ENCODE peak calls at places on chromosomes 6 and 20, in seven cellular contexts. One of them, this sample, is unnamed.

GRCh38 chr6:30013296-30013922 is 47.7 kb upstream of the POLR1H start:
- DNase-seq in uterus: no peak
- DNase-seq in cortex of kidney: no peak
- DNase-seq in neural progenitor cell: peak
- DNase-seq in stimulated activated effector memory CD8-positive, alpha-beta T cell treated with anti-CD3 and anti-CD28 coated beads, Interleukin-12 subunit alpha, Interleukin-12 subunit beta, amount 100 ng/mL, for 72 hours: no peak
- DNase-seq in neural crest cell: peak
- DNase-seq in cardiac muscle cell: peak
- DNase-seq in this sample: no peak

GRCh38 chr6:1610497-1611321 is 994 bp downstream of the FOXC1 start:
- DNase-seq in uterus: no peak
- DNase-seq in cortex of kidney: no peak
- DNase-seq in neural progenitor cell: peak
- DNase-seq in stimulated activated effector memory CD8-positive, alpha-beta T cell treated with anti-CD3 and anti-CD28 coated beads, Interleukin-12 subunit alpha, Interleukin-12 subunit beta, amount 100 ng/mL, for 72 hours: peak
- DNase-seq in neural crest cell: no peak
- DNase-seq in cardiac muscle cell: peak
- DNase-seq in this sample: no peak

GRCh38 chr6:75922226-75922625 is 150.2 kb downstream of the IMPG1 start:
- DNase-seq in uterus: no peak
- DNase-seq in cortex of kidney: no peak
- DNase-seq in neural progenitor cell: no peak
- DNase-seq in stimulated activated effector memory CD8-positive, alpha-beta T cell treated with anti-CD3 and anti-CD28 coated beads, Interleukin-12 subunit alpha, Interleukin-12 subunit beta, amount 100 ng/mL, for 72 hours: no peak
- DNase-seq in neural crest cell: no peak
- DNase-seq in cardiac muscle cell: no peak
- DNase-seq in this sample: no peak

GRCh38 chr20:4160761-4161305 is 145.5 kb upstream of the RNF24 start:
- DNase-seq in uterus: no peak
- DNase-seq in cortex of kidney: no peak
- DNase-seq in neural progenitor cell: peak
- DNase-seq in stimulated activated effector memory CD8-positive, alpha-beta T cell treated with anti-CD3 and anti-CD28 coated beads, Interleukin-12 subunit alpha, Interleukin-12 subunit beta, amount 100 ng/mL, for 72 hours: peak
- DNase-seq in neural crest cell: peak
- DNase-seq in cardiac muscle cell: peak
- DNase-seq in this sample: no peak

GRCh38 chr6:144378437-144378836 is 93.3 kb downstream of the UTRN start:
- DNase-seq in uterus: no peak
- DNase-seq in cortex of kidney: no peak
- DNase-seq in neural progenitor cell: no peak
- DNase-seq in stimulated activated effector memory CD8-positive, alpha-beta T cell treated with anti-CD3 and anti-CD28 coated beads, Interleukin-12 subunit alpha, Interleukin-12 subunit beta, amount 100 ng/mL, for 72 hours: no peak
- DNase-seq in neural crest cell: no peak
- DNase-seq in cardiac muscle cell: no peak
- DNase-seq in this sample: no peak

GRCh38 chr20:5788385-5788895 is 38.2 kb downstream of the SHLD1 start:
- DNase-seq in uterus: peak
- DNase-seq in cortex of kidney: no peak
- DNase-seq in neural progenitor cell: peak
- DNase-seq in stimulated activated effector memory CD8-positive, alpha-beta T cell treated with anti-CD3 and anti-CD28 coated beads, Interleukin-12 subunit alpha, Interleukin-12 subunit beta, amount 100 ng/mL, for 72 hours: peak
- DNase-seq in neural crest cell: peak
- DNase-seq in cardiac muscle cell: peak
- DNase-seq in this sample: peak

GRCh38 chr6:150902142-150902800 is 36.8 kb downstream of the MTHFD1L start:
- DNase-seq in uterus: no peak
- DNase-seq in cortex of kidney: no peak
- DNase-seq in neural progenitor cell: no peak
- DNase-seq in stimulated activated effector memory CD8-positive, alpha-beta T cell treated with anti-CD3 and anti-CD28 coated beads, Interleukin-12 subunit alpha, Interleukin-12 subunit beta, amount 100 ng/mL, for 72 hours: no peak
- DNase-seq in neural crest cell: no peak
- DNase-seq in cardiac muscle cell: no peak
- DNase-seq in this sample: no peak

GRCh38 chr20:62049342-62050165 is 16.1 kb downstream of the TAF4 start:
- DNase-seq in uterus: no peak
- DNase-seq in cortex of kidney: no peak
- DNase-seq in neural progenitor cell: no peak
- DNase-seq in stimulated activated effector memory CD8-positive, alpha-beta T cell treated with anti-CD3 and anti-CD28 coated beads, Interleukin-12 subunit alpha, Interleukin-12 subunit beta, amount 100 ng/mL, for 72 hours: no peak
- DNase-seq in neural crest cell: no peak
- DNase-seq in cardiac muscle cell: no peak
- DNase-seq in this sample: no peak

GRCh38 chr6:36139431-36139830 is 9.1 kb downstream of the MAPK13 start:
- DNase-seq in uterus: no peak
- DNase-seq in cortex of kidney: no peak
- DNase-seq in neural progenitor cell: peak
- DNase-seq in stimulated activated effector memory CD8-positive, alpha-beta T cell treated with anti-CD3 and anti-CD28 coated beads, Interleukin-12 subunit alpha, Interleukin-12 subunit beta, amount 100 ng/mL, for 72 hours: no peak
- DNase-seq in neural crest cell: no peak
- DNase-seq in cardiac muscle cell: peak
- DNase-seq in this sample: no peak

GRCh38 chr6:112245511-112246203 is 8.7 kb downstream of the LAMA4 start:
- DNase-seq in uterus: no peak
- DNase-seq in cortex of kidney: no peak
- DNase-seq in neural progenitor cell: no peak
- DNase-seq in stimulated activated effector memory CD8-positive, alpha-beta T cell treated with anti-CD3 and anti-CD28 coated beads, Interleukin-12 subunit alpha, Interleukin-12 subunit beta, amount 100 ng/mL, for 72 hours: no peak
- DNase-seq in neural crest cell: no peak
- DNase-seq in cardiac muscle cell: peak
- DNase-seq in this sample: no peak

GRCh38 chr6:117317261-117317660 is 51.9 kb downstream of the VGLL2 start:
- DNase-seq in uterus: no peak
- DNase-seq in cortex of kidney: no peak
- DNase-seq in neural progenitor cell: peak
- DNase-seq in stimulated activated effector memory CD8-positive, alpha-beta T cell treated with anti-CD3 and anti-CD28 coated beads, Interleukin-12 subunit alpha, Interleukin-12 subunit beta, amount 100 ng/mL, for 72 hours: no peak
- DNase-seq in neural crest cell: no peak
- DNase-seq in cardiac muscle cell: peak
- DNase-seq in this sample: no peak

GRCh38 chr6:136486357-136486756 is 63.9 kb downstream of the MAP7 start:
- DNase-seq in uterus: no peak
- DNase-seq in cortex of kidney: no peak
- DNase-seq in neural progenitor cell: no peak
- DNase-seq in stimulated activated effector memory CD8-positive, alpha-beta T cell treated with anti-CD3 and anti-CD28 coated beads, Interleukin-12 subunit alpha, Interleukin-12 subunit beta, amount 100 ng/mL, for 72 hours: no peak
- DNase-seq in neural crest cell: no peak
- DNase-seq in cardiac muscle cell: no peak
- DNase-seq in this sample: no peak

GRCh38 chr20:4161447-4162251 is 146.3 kb upstream of the RNF24 start:
- DNase-seq in uterus: no peak
- DNase-seq in cortex of kidney: no peak
- DNase-seq in neural progenitor cell: no peak
- DNase-seq in stimulated activated effector memory CD8-positive, alpha-beta T cell treated with anti-CD3 and anti-CD28 coated beads, Interleukin-12 subunit alpha, Interleukin-12 subunit beta, amount 100 ng/mL, for 72 hours: peak
- DNase-seq in neural crest cell: no peak
- DNase-seq in cardiac muscle cell: peak
- DNase-seq in this sample: no peak

GRCh38 chr6:25413506-25413905 is 134.3 kb downstream of the CARMIL1 start:
- DNase-seq in uterus: no peak
- DNase-seq in cortex of kidney: no peak
- DNase-seq in neural progenitor cell: no peak
- DNase-seq in stimulated activated effector memory CD8-positive, alpha-beta T cell treated with anti-CD3 and anti-CD28 coated beads, Interleukin-12 subunit alpha, Interleukin-12 subunit beta, amount 100 ng/mL, for 72 hours: no peak
- DNase-seq in neural crest cell: no peak
- DNase-seq in cardiac muscle cell: peak
- DNase-seq in this sample: no peak

GRCh38 chr6:92930212-92930611 is 489.1 kb downstream of the EPHA7 start:
- DNase-seq in uterus: no peak
- DNase-seq in cortex of kidney: no peak
- DNase-seq in neural progenitor cell: no peak
- DNase-seq in stimulated activated effector memory CD8-positive, alpha-beta T cell treated with anti-CD3 and anti-CD28 coated beads, Interleukin-12 subunit alpha, Interleukin-12 subunit beta, amount 100 ng/mL, for 72 hours: no peak
- DNase-seq in neural crest cell: no peak
- DNase-seq in cardiac muscle cell: no peak
- DNase-seq in this sample: no peak

GRCh38 chr6:45231660-45232059 is 96.5 kb upstream of the RUNX2 start:
- DNase-seq in uterus: no peak
- DNase-seq in cortex of kidney: no peak
- DNase-seq in neural progenitor cell: no peak
- DNase-seq in stimulated activated effector memory CD8-positive, alpha-beta T cell treated with anti-CD3 and anti-CD28 coated beads, Interleukin-12 subunit alpha, Interleukin-12 subunit beta, amount 100 ng/mL, for 72 hours: no peak
- DNase-seq in neural crest cell: no peak
- DNase-seq in cardiac muscle cell: no peak
- DNase-seq in this sample: no peak

GRCh38 chr6:2630891-2631458 is 119.7 kb downstream of the MYLK4 start:
- DNase-seq in uterus: no peak
- DNase-seq in cortex of kidney: no peak
- DNase-seq in neural progenitor cell: no peak
- DNase-seq in stimulated activated effector memory CD8-positive, alpha-beta T cell treated with anti-CD3 and anti-CD28 coated beads, Interleukin-12 subunit alpha, Interleukin-12 subunit beta, amount 100 ng/mL, for 72 hours: no peak
- DNase-seq in neural crest cell: no peak
- DNase-seq in cardiac muscle cell: peak
- DNase-seq in this sample: peak

GRCh38 chr6:158233214-158233795 is 65.2 kb downstream of the GTF2H5 start:
- DNase-seq in uterus: no peak
- DNase-seq in cortex of kidney: no peak
- DNase-seq in neural progenitor cell: peak
- DNase-seq in stimulated activated effector memory CD8-positive, alpha-beta T cell treated with anti-CD3 and anti-CD28 coated beads, Interleukin-12 subunit alpha, Interleukin-12 subunit beta, amount 100 ng/mL, for 72 hours: no peak
- DNase-seq in neural crest cell: no peak
- DNase-seq in cardiac muscle cell: no peak
- DNase-seq in this sample: no peak

GRCh38 chr6:150297327-150298028 is 71.3 kb upstream of the IYD start:
- DNase-seq in uterus: no peak
- DNase-seq in cortex of kidney: no peak
- DNase-seq in neural progenitor cell: no peak
- DNase-seq in stimulated activated effector memory CD8-positive, alpha-beta T cell treated with anti-CD3 and anti-CD28 coated beads, Interleukin-12 subunit alpha, Interleukin-12 subunit beta, amount 100 ng/mL, for 72 hours: no peak
- DNase-seq in neural crest cell: no peak
- DNase-seq in cardiac muscle cell: peak
- DNase-seq in this sample: no peak

GRCh38 chr6:109187399-109188114 is 92.2 kb downstream of the CEP57L1 start:
- DNase-seq in uterus: peak
- DNase-seq in cortex of kidney: no peak
- DNase-seq in neural progenitor cell: peak
- DNase-seq in stimulated activated effector memory CD8-positive, alpha-beta T cell treated with anti-CD3 and anti-CD28 coated beads, Interleukin-12 subunit alpha, Interleukin-12 subunit beta, amount 100 ng/mL, for 72 hours: peak
- DNase-seq in neural crest cell: peak
- DNase-seq in cardiac muscle cell: peak
- DNase-seq in this sample: peak

GRCh38 chr6:52522151-52522626 is 54.7 kb downstream of the TRAM2 start:
- DNase-seq in uterus: peak
- DNase-seq in cortex of kidney: no peak
- DNase-seq in neural progenitor cell: no peak
- DNase-seq in stimulated activated effector memory CD8-positive, alpha-beta T cell treated with anti-CD3 and anti-CD28 coated beads, Interleukin-12 subunit alpha, Interleukin-12 subunit beta, amount 100 ng/mL, for 72 hours: no peak
- DNase-seq in neural crest cell: no peak
- DNase-seq in cardiac muscle cell: peak
- DNase-seq in this sample: no peak

GRCh38 chr6:22157233-22157632 is 139.6 kb downstream of the PRL start:
- DNase-seq in uterus: no peak
- DNase-seq in cortex of kidney: no peak
- DNase-seq in neural progenitor cell: no peak
- DNase-seq in stimulated activated effector memory CD8-positive, alpha-beta T cell treated with anti-CD3 and anti-CD28 coated beads, Interleukin-12 subunit alpha, Interleukin-12 subunit beta, amount 100 ng/mL, for 72 hours: no peak
- DNase-seq in neural crest cell: no peak
- DNase-seq in cardiac muscle cell: no peak
- DNase-seq in this sample: no peak

GRCh38 chr20:57555457-57556184 is 5.3 kb upstream of the PCK1 start:
- DNase-seq in uterus: no peak
- DNase-seq in cortex of kidney: no peak
- DNase-seq in neural progenitor cell: no peak
- DNase-seq in stimulated activated effector memory CD8-positive, alpha-beta T cell treated with anti-CD3 and anti-CD28 coated beads, Interleukin-12 subunit alpha, Interleukin-12 subunit beta, amount 100 ng/mL, for 72 hours: no peak
- DNase-seq in neural crest cell: no peak
- DNase-seq in cardiac muscle cell: no peak
- DNase-seq in this sample: no peak

GRCh38 chr6:72132425-72132824 is 246.1 kb downstream of the RIMS1 start:
- DNase-seq in uterus: no peak
- DNase-seq in cortex of kidney: no peak
- DNase-seq in neural progenitor cell: no peak
- DNase-seq in stimulated activated effector memory CD8-positive, alpha-beta T cell treated with anti-CD3 and anti-CD28 coated beads, Interleukin-12 subunit alpha, Interleukin-12 subunit beta, amount 100 ng/mL, for 72 hours: no peak
- DNase-seq in neural crest cell: no peak
- DNase-seq in cardiac muscle cell: no peak
- DNase-seq in this sample: no peak

GRCh38 chr20:40643891-40644290 is 45.1 kb downstream of the MAFB start:
- DNase-seq in uterus: no peak
- DNase-seq in cortex of kidney: no peak
- DNase-seq in neural progenitor cell: no peak
- DNase-seq in stimulated activated effector memory CD8-positive, alpha-beta T cell treated with anti-CD3 and anti-CD28 coated beads, Interleukin-12 subunit alpha, Interleukin-12 subunit beta, amount 100 ng/mL, for 72 hours: no peak
- DNase-seq in neural crest cell: no peak
- DNase-seq in cardiac muscle cell: peak
- DNase-seq in this sample: no peak

GRCh38 chr6:56856036-56856580 is 98.8 kb upstream of the BEND6 start:
- DNase-seq in uterus: no peak
- DNase-seq in cortex of kidney: no peak
- DNase-seq in neural progenitor cell: peak
- DNase-seq in stimulated activated effector memory CD8-positive, alpha-beta T cell treated with anti-CD3 and anti-CD28 coated beads, Interleukin-12 subunit alpha, Interleukin-12 subunit beta, amount 100 ng/mL, for 72 hours: no peak
- DNase-seq in neural crest cell: no peak
- DNase-seq in cardiac muscle cell: peak
- DNase-seq in this sample: no peak

GRCh38 chr6:53603381-53604121 is 58.6 kb upstream of the GCLC start:
- DNase-seq in uterus: peak
- DNase-seq in cortex of kidney: no peak
- DNase-seq in neural progenitor cell: no peak
- DNase-seq in stimulated activated effector memory CD8-positive, alpha-beta T cell treated with anti-CD3 and anti-CD28 coated beads, Interleukin-12 subunit alpha, Interleukin-12 subunit beta, amount 100 ng/mL, for 72 hours: no peak
- DNase-seq in neural crest cell: no peak
- DNase-seq in cardiac muscle cell: peak
- DNase-seq in this sample: no peak

GRCh38 chr6:154161689-154162088 is 122.6 kb downstream of the OPRM1 start:
- DNase-seq in uterus: no peak
- DNase-seq in cortex of kidney: no peak
- DNase-seq in neural progenitor cell: no peak
- DNase-seq in stimulated activated effector memory CD8-positive, alpha-beta T cell treated with anti-CD3 and anti-CD28 coated beads, Interleukin-12 subunit alpha, Interleukin-12 subunit beta, amount 100 ng/mL, for 72 hours: no peak
- DNase-seq in neural crest cell: no peak
- DNase-seq in cardiac muscle cell: peak
- DNase-seq in this sample: no peak

GRCh38 chr6:161761966-161762365 is 488.1 kb upstream of the AGPAT4 start:
- DNase-seq in uterus: no peak
- DNase-seq in cortex of kidney: no peak
- DNase-seq in neural progenitor cell: no peak
- DNase-seq in stimulated activated effector memory CD8-positive, alpha-beta T cell treated with anti-CD3 and anti-CD28 coated beads, Interleukin-12 subunit alpha, Interleukin-12 subunit beta, amount 100 ng/mL, for 72 hours: no peak
- DNase-seq in neural crest cell: no peak
- DNase-seq in cardiac muscle cell: no peak
- DNase-seq in this sample: no peak

GRCh38 chr20:54980321-54980960 is 505.0 kb downstream of the DOK5 start:
- DNase-seq in uterus: no peak
- DNase-seq in cortex of kidney: no peak
- DNase-seq in neural progenitor cell: peak
- DNase-seq in stimulated activated effector memory CD8-positive, alpha-beta T cell treated with anti-CD3 and anti-CD28 coated beads, Interleukin-12 subunit alpha, Interleukin-12 subunit beta, amount 100 ng/mL, for 72 hours: no peak
- DNase-seq in neural crest cell: no peak
- DNase-seq in cardiac muscle cell: no peak
- DNase-seq in this sample: no peak

GRCh38 chr6:132952468-132952867 is 138.1 kb downstream of the RPS12 start:
- DNase-seq in uterus: no peak
- DNase-seq in cortex of kidney: no peak
- DNase-seq in neural progenitor cell: no peak
- DNase-seq in stimulated activated effector memory CD8-positive, alpha-beta T cell treated with anti-CD3 and anti-CD28 coated beads, Interleukin-12 subunit alpha, Interleukin-12 subunit beta, amount 100 ng/mL, for 72 hours: no peak
- DNase-seq in neural crest cell: no peak
- DNase-seq in cardiac muscle cell: no peak
- DNase-seq in this sample: no peak

GRCh38 chr20:23243791-23244190 is 106.8 kb upstream of the NXT1 start:
- DNase-seq in uterus: no peak
- DNase-seq in cortex of kidney: no peak
- DNase-seq in neural progenitor cell: no peak
- DNase-seq in stimulated activated effector memory CD8-positive, alpha-beta T cell treated with anti-CD3 and anti-CD28 coated beads, Interleukin-12 subunit alpha, Interleukin-12 subunit beta, amount 100 ng/mL, for 72 hours: no peak
- DNase-seq in neural crest cell: no peak
- DNase-seq in cardiac muscle cell: no peak
- DNase-seq in this sample: no peak

This sample was measured in NCI-H460.